ENCODE peak calls at places on chromosomes 4 and X, in four cellular contexts. L, P, V and T are unnamed samples.

GRCh38 chrX:123968383-123969050 is 7.0 kb downstream of the STAG2 start:
- DNase-seq in V (no peak), P (no peak), L (no peak), T (no peak)

GRCh38 chrX:130896816-130897508 is 6.0 kb downstream of the ENOX2 start:
- DNase-seq in P (no peak), L (no peak), V (no peak), T (no peak)

GRCh38 chr4:168039593-168039992 is 52.7 kb upstream of the ANXA10 start:
- DNase-seq in L (no peak), V (no peak), P (no peak), T (no peak)

GRCh38 chr4:76325072-76325471 is 18.5 kb downstream of the STBD1 start:
- DNase-seq in V (no peak), P (no peak), L (no peak), T (no peak)

GRCh38 chrX:110450050-110450449 is 91.4 kb downstream of the RTL9 start:
- DNase-seq in L (peak), P (peak), V (peak), T (peak)

GRCh38 chr4:54386270-54386669 is 157.2 kb downstream of the PDGFRA start:
- DNase-seq in P (no peak), V (no peak), L (no peak), T (no peak)

GRCh38 chr4:99088485-99089365 is at the start of gene ADH5:
- DNase-seq in P (peak), V (peak), L (peak), T (peak)

GRCh38 chr4:110705440-110705782 is 82.5 kb upstream of the PITX2 start:
- DNase-seq in L (no peak), P (no peak), V (no peak), T (no peak)

GRCh38 chrX:113392355-113392754 is 551.7 kb upstream of the AMOT start:
- DNase-seq in V (no peak), L (no peak), P (no peak), T (no peak)

GRCh38 chr4:173793937-173794510 is 264.0 kb upstream of the HAND2 start:
- DNase-seq in L (no peak), V (no peak), P (no peak), T (no peak)

GRCh38 chr4:156764145-156764544 is 207.5 kb downstream of the PDGFC start:
- DNase-seq in V (no peak), P (no peak), L (no peak), T (no peak)

GRCh38 chr4:113732-114131 is 10.6 kb upstream of the ZNF718 start:
- DNase-seq in V (no peak), P (no peak), L (no peak), T (no peak)

GRCh38 chrX:118459494-118459893 is 36.1 kb upstream of the DOCK11 start:
- DNase-seq in V (peak), L (peak), P (peak), T (no peak)

GRCh38 chr4:14729605-14730004 is 272.7 kb upstream of the CPEB2 start:
- DNase-seq in L (no peak), V (no peak), P (no peak), T (no peak)

GRCh38 chr4:128600410-128600809 is 209.1 kb upstream of the JADE1 start:
- DNase-seq in V (peak), P (no peak), L (no peak), T (no peak)

GRCh38 chr4:156547891-156548290 is 423.7 kb downstream of the PDGFC start:
- DNase-seq in V (no peak), L (no peak), P (no peak), T (no peak)

GRCh38 chr4:7382634-7383014 is 52.1 kb downstream of the PSAPL1 start:
- DNase-seq in P (no peak), L (no peak), V (no peak), T (no peak)

GRCh38 chr4:46909078-46909477 is at the start of gene COX7B2:
- DNase-seq in P (no peak), V (no peak), L (no peak), T (no peak)

GRCh38 chr4:41670530-41670929 is 78.0 kb downstream of the PHOX2B start:
- DNase-seq in P (no peak), L (no peak), V (no peak), T (no peak)

GRCh38 chr4:80732010-80732409 is 298.5 kb upstream of the BMP3 start:
- DNase-seq in L (no peak), P (no peak), V (no peak), T (no peak)

GRCh38 chr4:2253160-2254084 is 8.5 kb downstream of the MXD4 start:
- DNase-seq in P (no peak), V (no peak), L (no peak), T (peak)

GRCh38 chrX:7891928-7892327 is 35.3 kb downstream of the PNPLA4 start:
- DNase-seq in L (no peak), P (no peak), V (peak), T (no peak)

GRCh38 chr4:111453216-111453615 is 692.0 kb upstream of the FAM241A start:
- DNase-seq in L (no peak), P (no peak), V (no peak), T (no peak)

GRCh38 chr4:165814256-165815010 is 58.6 kb upstream of the TLL1 start:
- DNase-seq in P (no peak), L (no peak), V (no peak), T (no peak)

GRCh38 chr4:60759518-60760245 is 440.4 kb upstream of the ADGRL3 start:
- DNase-seq in P (peak), L (no peak), V (no peak), T (no peak)

GRCh38 chr4:57137261-57137660 is 27.1 kb upstream of the IGFBP7 start:
- DNase-seq in V (no peak), L (no peak), P (no peak), T (no peak)

GRCh38 chr4:128427832-128428366 is 140.3 kb upstream of the PGRMC2 start:
- DNase-seq in L (peak), V (peak), P (peak), T (no peak)

GRCh38 chrX:120534413-120535205 is 26.2 kb downstream of the CUL4B start:
- DNase-seq in L (no peak), P (no peak), V (no peak), T (no peak)

GRCh38 chr4:110049951-110050925 is 137.6 kb downstream of the EGF start:
- DNase-seq in L (peak), V (peak), P (peak), T (peak)

GRCh38 chr4:74428278-74428677 is 16.7 kb upstream of the AREG start:
- DNase-seq in L (no peak), V (no peak), P (no peak), T (no peak)

GRCh38 chr4:153318696-153319320 is 25.7 kb upstream of the MND1 start:
- DNase-seq in L (peak), P (peak), V (peak), T (no peak)

DNA sequence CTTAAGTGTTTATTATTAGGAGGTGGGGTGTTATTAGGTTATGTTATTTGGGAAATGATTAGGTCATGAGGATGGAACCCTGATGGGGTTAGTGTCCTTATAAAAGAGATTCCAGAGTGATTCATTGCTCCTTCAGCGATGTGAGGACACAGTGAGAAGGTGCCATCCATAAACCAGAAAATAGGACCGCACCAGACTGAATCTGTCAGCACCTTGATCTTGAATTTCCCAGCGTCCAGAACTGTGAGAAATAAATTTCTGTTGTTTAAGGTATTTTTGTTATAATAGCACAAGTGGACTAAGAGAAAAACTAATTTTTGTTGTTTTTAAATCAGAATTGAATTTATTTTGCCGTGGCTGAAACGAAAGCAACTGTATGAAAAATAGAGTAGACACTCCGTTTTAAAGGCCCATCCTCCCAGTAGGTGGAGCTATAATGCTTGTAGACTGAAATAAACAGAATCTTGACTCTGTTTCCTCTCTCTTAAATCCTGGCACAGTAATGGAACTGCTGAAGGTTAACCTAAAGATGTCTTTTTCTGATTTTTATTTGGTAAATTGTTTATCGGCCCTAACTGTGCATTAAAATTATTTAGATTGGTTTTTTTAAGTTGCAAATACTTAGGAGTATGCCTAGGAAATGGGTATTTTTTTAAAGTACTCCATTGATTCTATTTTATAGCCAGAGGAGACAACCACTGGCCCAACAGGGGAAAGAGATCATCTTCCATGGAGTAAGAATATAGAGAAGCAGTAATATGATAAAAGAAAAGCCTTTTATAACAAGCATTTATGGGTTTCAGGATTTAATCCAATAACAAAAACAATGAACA is 133.2 kb upstream of the ADAMTS3 start:
- DNase-seq in V (peak), L (peak), P (peak), T (peak)
- TF ChIP-seq NR3C1 in V (no peak), L (no peak), P (no peak), T (no peak)

GRCh38 chr4:118979712-118980111 is 91.1 kb downstream of the SYNPO2 start:
- DNase-seq in V (no peak), P (no peak), L (no peak), T (no peak)
- TF ChIP-seq NR3C1 in V (no peak), P (no peak), L (no peak), T (no peak)

DNA sequence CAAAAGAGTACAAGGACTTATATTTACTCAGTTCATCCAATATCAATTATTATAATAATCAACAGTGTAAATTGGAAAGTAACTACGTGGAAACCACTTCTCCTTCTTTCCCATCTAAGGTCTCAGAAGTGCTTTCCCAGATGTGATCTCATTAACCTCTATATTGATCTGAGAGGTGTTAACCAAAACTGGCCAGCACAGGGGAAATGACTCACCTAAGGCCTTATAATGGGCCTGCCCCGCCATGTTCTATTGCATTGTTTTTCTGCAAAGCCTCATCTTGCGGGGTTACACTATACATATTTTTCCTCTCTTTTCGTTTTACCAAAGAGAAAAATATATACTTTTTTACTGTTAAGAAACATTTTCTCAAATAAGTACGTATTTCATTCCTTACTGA is 20.5 kb downstream of the RAB40A start:
- DNase-seq in V (no peak), L (no peak), P (no peak), T (no peak)
- TF ChIP-seq NR3C1 in V (no peak), L (no peak), P (no peak), T (no peak)

DNA sequence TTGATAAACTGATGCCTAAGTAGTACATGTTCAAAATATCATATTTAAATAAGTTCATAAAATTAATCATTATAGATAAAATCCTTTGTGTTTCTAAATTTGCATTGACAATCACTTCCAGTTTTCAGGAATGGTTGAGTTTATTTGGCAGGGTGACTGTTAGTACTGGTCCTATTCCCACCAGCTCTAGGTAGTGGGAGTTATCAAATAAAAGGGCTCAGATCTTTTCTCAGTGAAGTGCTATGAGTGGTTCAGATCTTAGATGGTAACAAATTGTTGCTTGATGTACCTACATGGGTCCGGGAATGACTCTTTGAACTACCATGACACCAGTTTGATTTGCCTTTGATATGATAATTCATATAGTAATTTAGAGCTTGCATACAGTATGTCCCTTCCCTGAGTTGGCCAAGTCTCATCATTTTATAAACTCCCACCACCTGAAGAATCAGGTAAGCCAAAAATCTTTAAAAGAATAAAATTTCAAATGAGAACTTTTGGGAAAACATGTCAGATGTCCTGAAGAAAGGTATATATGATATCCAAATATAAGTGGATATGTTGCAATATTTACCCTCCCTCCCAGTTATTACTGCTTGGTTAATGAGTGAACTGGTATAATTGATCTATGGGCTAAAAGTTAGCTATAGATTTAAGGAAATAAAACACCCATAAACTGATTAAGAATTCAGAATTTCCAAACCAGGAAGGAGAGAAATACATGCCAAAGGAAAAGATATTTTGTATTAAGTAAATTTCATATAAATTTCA is 28.6 kb downstream of the GPC3 start:
- DNase-seq in L (no peak), P (no peak), V (no peak), T (no peak)
- TF ChIP-seq NR3C1 in L (no peak), P (no peak), V (no peak), T (no peak)

GRCh38 chr4:26144526-26145167 is 176.2 kb upstream of the RBPJ start:
- DNase-seq in P (no peak), V (no peak), L (no peak), T (no peak)

GRCh38 chr4:26140150-26140898 is 180.5 kb upstream of the RBPJ start:
- DNase-seq in P (no peak), L (no peak), V (no peak), T (no peak)

GRCh38 chr4:26141101-26141830 is 179.5 kb upstream of the RBPJ start:
- DNase-seq in P (no peak), L (no peak), V (no peak), T (no peak)

GRCh38 chr4:26139310-26139924 is 181.4 kb upstream of the RBPJ start:
- DNase-seq in V (no peak), L (no peak), P (no peak), T (peak)

DNA sequence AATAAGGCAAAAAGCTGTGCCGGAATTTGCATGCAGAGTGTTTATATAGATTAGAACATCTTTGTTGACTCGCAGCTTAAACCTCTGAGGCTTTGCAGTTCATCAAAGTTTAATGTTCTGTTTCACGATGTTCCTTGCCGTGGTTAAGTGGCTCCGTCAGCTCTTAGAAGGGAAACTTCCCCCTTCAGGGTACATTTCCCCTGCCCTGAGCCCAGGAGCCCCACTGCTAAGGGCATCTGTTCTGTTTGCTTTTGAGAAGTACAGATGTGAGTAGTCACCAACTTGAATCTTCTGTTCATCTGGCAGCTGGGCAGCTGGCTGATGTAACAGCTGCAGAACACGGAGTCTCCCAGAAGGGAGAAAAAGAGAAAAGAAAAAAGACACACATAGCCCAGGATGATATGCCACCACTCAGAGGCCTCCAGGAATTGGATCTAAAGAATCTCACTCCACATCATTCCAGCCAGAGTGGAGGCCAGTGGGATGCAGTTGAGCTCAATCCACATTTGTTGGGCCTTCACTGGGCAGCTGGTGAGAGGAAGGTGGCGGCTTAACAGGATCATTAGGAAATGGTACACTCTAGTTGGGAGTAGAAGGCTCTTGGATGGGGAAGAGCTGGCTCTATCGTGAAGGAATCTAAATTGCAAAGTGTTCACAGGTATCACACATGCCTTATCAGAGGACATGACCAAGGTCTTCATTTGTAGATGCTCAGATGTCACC is 178.7 kb upstream of the RBPJ start:
- DNase-seq in P (no peak), V (no peak), L (no peak), T (no peak)
- TF ChIP-seq NR3C1 in P (no peak), V (no peak), L (no peak), T (no peak)